ENCODE peak calls at places on chromosomes 13 and 19, in nine cellular contexts. One of them, this sample, is unnamed.

GRCh38 chr13:71879129-71879535 is 12.1 kb upstream of the DACH1 start:
- DNase-seq in cardiac muscle cell: peak; percentile 63
- DNase-seq in CD8-positive, alpha-beta T cell: no peak
- DNase-seq in adrenal gland: no peak
- DNase-seq in neural crest cell: no peak
- DNase-seq in keratinocyte: no peak
- DNase-seq in body of pancreas: peak; percentile 20
- DNase-seq in GM23338: peak; percentile 81
- DNase-seq in cardiac fibroblast: peak; percentile 58
- DNase-seq in this sample: no peak

GRCh38 chr19:7968796-7969559 is 25.5 kb upstream of the TIMM44 start:
- DNase-seq in keratinocyte: no peak
- DNase-seq in cardiac fibroblast: no peak
- DNase-seq in CD8-positive, alpha-beta T cell: no peak
- DNase-seq in neural crest cell: no peak
- DNase-seq in adrenal gland: no peak
- DNase-seq in body of pancreas: no peak
- DNase-seq in GM23338: no peak
- DNase-seq in cardiac muscle cell: no peak
- DNase-seq in this sample: no peak

GRCh38 chr13:23020246-23020843 is 160.4 kb upstream of the SGCG start:
- DNase-seq in GM23338: peak; percentile 71
- DNase-seq in adrenal gland: peak; percentile 52
- DNase-seq in cardiac fibroblast: peak; percentile 68
- DNase-seq in neural crest cell: peak; percentile 17
- DNase-seq in cardiac muscle cell: peak; percentile 74
- DNase-seq in keratinocyte: no peak
- DNase-seq in CD8-positive, alpha-beta T cell: no peak
- DNase-seq in body of pancreas: peak; percentile 45
- DNase-seq in this sample: no peak

GRCh38 chr13:109700176-109700575 is 86.2 kb downstream of the IRS2 start:
- DNase-seq in neural crest cell: no peak
- DNase-seq in CD8-positive, alpha-beta T cell: no peak
- DNase-seq in cardiac fibroblast: peak; percentile 67
- DNase-seq in GM23338: no peak
- DNase-seq in adrenal gland: peak; percentile 61
- DNase-seq in keratinocyte: peak; percentile 2
- DNase-seq in body of pancreas: peak; percentile 28
- DNase-seq in cardiac muscle cell: peak; percentile 95
- DNase-seq in this sample: no peak

GRCh38 chr13:37306778-37307544 is 201.5 kb upstream of the CSNK1A1L start:
- DNase-seq in GM23338: no peak
- DNase-seq in cardiac fibroblast: peak; percentile 98
- DNase-seq in neural crest cell: no peak
- DNase-seq in adrenal gland: no peak
- DNase-seq in body of pancreas: no peak
- DNase-seq in cardiac muscle cell: peak; percentile 90
- DNase-seq in CD8-positive, alpha-beta T cell: no peak
- DNase-seq in keratinocyte: peak; percentile 77
- DNase-seq in this sample: no peak

GRCh38 chr19:38932425-38933179 is 1.9 kb downstream of the MRPS12 start:
- DNase-seq in body of pancreas: no peak
- DNase-seq in keratinocyte: no peak
- DNase-seq in cardiac muscle cell: peak; percentile 61
- DNase-seq in cardiac fibroblast: peak; percentile 64
- DNase-seq in neural crest cell: peak; percentile 45
- DNase-seq in GM23338: peak; percentile 80
- DNase-seq in CD8-positive, alpha-beta T cell: peak; percentile 17
- DNase-seq in adrenal gland: no peak
- DNase-seq in this sample: no peak

GRCh38 chr13:101523732-101524131 is 71.3 kb downstream of the ITGBL1 start:
- DNase-seq in adrenal gland: no peak
- DNase-seq in keratinocyte: no peak
- DNase-seq in GM23338: no peak
- DNase-seq in cardiac fibroblast: peak; percentile 88
- DNase-seq in neural crest cell: no peak
- DNase-seq in cardiac muscle cell: peak; percentile 24
- DNase-seq in CD8-positive, alpha-beta T cell: no peak
- DNase-seq in body of pancreas: no peak
- DNase-seq in this sample: no peak

GRCh38 chr19:41416194-41416674 is 10.9 kb downstream of the B3GNT8 start:
- DNase-seq in adrenal gland: no peak
- DNase-seq in cardiac fibroblast: no peak
- DNase-seq in neural crest cell: no peak
- DNase-seq in keratinocyte: no peak
- DNase-seq in body of pancreas: no peak
- DNase-seq in CD8-positive, alpha-beta T cell: no peak
- DNase-seq in GM23338: no peak
- DNase-seq in cardiac muscle cell: no peak
- DNase-seq in this sample: no peak

GRCh38 chr19:920051-920857 is 3.1 kb downstream of the KISS1R start:
- DNase-seq in keratinocyte: no peak
- DNase-seq in neural crest cell: no peak
- DNase-seq in CD8-positive, alpha-beta T cell: peak; percentile 58
- DNase-seq in adrenal gland: no peak
- DNase-seq in GM23338: peak; percentile 65
- DNase-seq in body of pancreas: peak; percentile 55
- DNase-seq in cardiac muscle cell: peak; percentile 53
- DNase-seq in cardiac fibroblast: no peak
- DNase-seq in this sample: no peak

GRCh38 chr13:59914556-59914955 is 249.2 kb downstream of the DIAPH3 start:
- DNase-seq in body of pancreas: no peak
- DNase-seq in CD8-positive, alpha-beta T cell: no peak
- DNase-seq in neural crest cell: no peak
- DNase-seq in cardiac fibroblast: peak; percentile 74
- DNase-seq in keratinocyte: no peak
- DNase-seq in adrenal gland: no peak
- DNase-seq in GM23338: no peak
- DNase-seq in cardiac muscle cell: peak; percentile 2
- DNase-seq in this sample: no peak

GRCh38 chr19:39676004-39676403 is 20.3 kb downstream of the LGALS16 start:
- DNase-seq in GM23338: no peak
- DNase-seq in cardiac fibroblast: peak; percentile 5
- DNase-seq in adrenal gland: no peak
- DNase-seq in keratinocyte: no peak
- DNase-seq in neural crest cell: no peak
- DNase-seq in body of pancreas: no peak
- DNase-seq in cardiac muscle cell: no peak
- DNase-seq in CD8-positive, alpha-beta T cell: no peak
- DNase-seq in this sample: no peak

GRCh38 chr13:40221460-40222201 is 444.8 kb downstream of the FOXO1 start:
- DNase-seq in keratinocyte: no peak
- DNase-seq in cardiac muscle cell: peak; percentile 90
- DNase-seq in body of pancreas: peak; percentile 43
- DNase-seq in CD8-positive, alpha-beta T cell: peak; percentile 8
- DNase-seq in cardiac fibroblast: peak; percentile 77
- DNase-seq in adrenal gland: no peak
- DNase-seq in neural crest cell: no peak
- DNase-seq in GM23338: no peak
- DNase-seq in this sample: no peak

GRCh38 chr19:5501907-5502306 is 46.7 kb downstream of the ZNRF4 start:
- DNase-seq in cardiac muscle cell: no peak
- DNase-seq in adrenal gland: no peak
- DNase-seq in GM23338: no peak
- DNase-seq in neural crest cell: no peak
- DNase-seq in cardiac fibroblast: no peak
- DNase-seq in body of pancreas: no peak
- DNase-seq in CD8-positive, alpha-beta T cell: no peak
- DNase-seq in keratinocyte: no peak
- DNase-seq in this sample: no peak

GRCh38 chr19:5507056-5507624 is 51.9 kb downstream of the ZNRF4 start:
- DNase-seq in cardiac muscle cell: no peak
- DNase-seq in keratinocyte: no peak
- DNase-seq in GM23338: no peak
- DNase-seq in neural crest cell: no peak
- DNase-seq in cardiac fibroblast: no peak
- DNase-seq in adrenal gland: no peak
- DNase-seq in body of pancreas: no peak
- DNase-seq in CD8-positive, alpha-beta T cell: no peak
- DNase-seq in this sample: no peak

GRCh38 chr19:5498817-5499535 is 43.8 kb downstream of the ZNRF4 start:
- DNase-seq in adrenal gland: no peak
- DNase-seq in body of pancreas: no peak
- DNase-seq in cardiac fibroblast: no peak
- DNase-seq in keratinocyte: no peak
- DNase-seq in CD8-positive, alpha-beta T cell: no peak
- DNase-seq in GM23338: peak; percentile 87
- DNase-seq in neural crest cell: peak; percentile 22
- DNase-seq in cardiac muscle cell: no peak
- DNase-seq in this sample: no peak

GRCh38 chr19:5504115-5504514 is 48.9 kb downstream of the ZNRF4 start:
- DNase-seq in neural crest cell: no peak
- DNase-seq in cardiac fibroblast: no peak
- DNase-seq in body of pancreas: no peak
- DNase-seq in CD8-positive, alpha-beta T cell: no peak
- DNase-seq in adrenal gland: no peak
- DNase-seq in GM23338: peak; percentile 56
- DNase-seq in cardiac muscle cell: no peak
- DNase-seq in keratinocyte: no peak
- DNase-seq in this sample: no peak

DNA sequence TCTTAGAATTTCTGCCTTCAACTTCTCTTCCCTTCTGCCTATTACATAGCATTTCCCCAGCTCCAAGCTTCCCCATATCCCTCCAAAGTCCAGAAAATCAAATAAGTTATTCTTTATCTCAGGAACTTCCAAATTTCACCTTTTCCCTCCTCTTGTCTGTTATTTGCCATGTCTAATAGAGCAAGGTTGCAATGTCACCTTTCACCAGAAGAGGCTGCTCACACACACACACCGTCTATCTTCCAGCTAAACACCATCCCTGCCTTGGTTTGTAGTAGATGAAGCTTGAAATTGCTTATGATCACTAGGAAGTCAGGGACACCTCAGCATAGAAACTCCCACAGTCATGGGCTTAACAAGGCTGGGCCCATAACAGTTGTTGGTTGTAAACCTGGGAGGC is 48.4 kb downstream of the ZNRF4 start:
- DNase-seq in GM23338: no peak
- DNase-seq in body of pancreas: no peak
- DNase-seq in adrenal gland: no peak
- DNase-seq in neural crest cell: no peak
- DNase-seq in keratinocyte: no peak
- DNase-seq in cardiac fibroblast: no peak
- DNase-seq in cardiac muscle cell: no peak
- DNase-seq in CD8-positive, alpha-beta T cell: no peak
- DNase-seq in this sample: no peak
- TF ChIP-seq CTCF in GM23338: peak; percentile 45
- TF ChIP-seq CTCF in body of pancreas: no peak
- TF ChIP-seq CTCF in adrenal gland: no peak
- TF ChIP-seq CTCF in neural crest cell: no peak
- TF ChIP-seq CTCF in keratinocyte: peak; percentile 35
- TF ChIP-seq CTCF in cardiac fibroblast: peak; percentile 19
- TF ChIP-seq CTCF in cardiac muscle cell: no peak
- TF ChIP-seq CTCF in CD8-positive, alpha-beta T cell: no peak
- TF ChIP-seq CTCF in this sample: no peak

DNA sequence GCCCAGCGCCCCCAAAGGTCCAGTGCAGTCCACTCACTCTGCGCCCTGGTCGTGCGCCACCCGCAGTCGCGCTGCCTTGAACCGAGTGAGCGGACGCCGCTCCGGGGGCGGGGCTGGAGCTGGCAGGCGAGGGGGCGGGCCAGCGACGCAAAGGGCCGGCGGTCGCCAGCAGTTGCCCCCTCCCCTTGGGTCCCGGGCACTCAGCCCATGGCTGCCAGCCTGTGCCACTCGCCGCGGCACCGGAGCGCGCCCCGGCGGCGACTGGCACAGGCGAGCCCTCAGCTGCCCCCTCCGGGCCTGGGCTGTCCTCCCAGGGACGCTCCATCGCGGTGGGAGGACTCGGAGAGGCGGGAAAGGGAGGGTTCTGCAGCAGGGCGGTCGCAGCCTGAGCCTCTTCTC is at the start of gene S1PR5:
- DNase-seq in CD8-positive, alpha-beta T cell: no peak
- DNase-seq in keratinocyte: no peak
- DNase-seq in cardiac fibroblast: no peak
- DNase-seq in GM23338: peak; percentile 68
- DNase-seq in neural crest cell: no peak
- DNase-seq in adrenal gland: no peak
- DNase-seq in cardiac muscle cell: no peak
- DNase-seq in body of pancreas: peak; percentile 64
- DNase-seq in this sample: no peak
- TF ChIP-seq CTCF in CD8-positive, alpha-beta T cell: no peak
- TF ChIP-seq CTCF in keratinocyte: peak; percentile 38
- TF ChIP-seq CTCF in cardiac fibroblast: no peak
- TF ChIP-seq CTCF in GM23338: peak; percentile 10
- TF ChIP-seq CTCF in neural crest cell: no peak
- TF ChIP-seq CTCF in adrenal gland: no peak
- TF ChIP-seq CTCF in cardiac muscle cell: no peak
- TF ChIP-seq CTCF in body of pancreas: no peak
- TF ChIP-seq CTCF in this sample: no peak

GRCh38 chr19:42857544-42857867 is 22.0 kb downstream of the PSG1 start:
- DNase-seq in body of pancreas: no peak
- DNase-seq in CD8-positive, alpha-beta T cell: no peak
- DNase-seq in neural crest cell: no peak
- DNase-seq in adrenal gland: no peak
- DNase-seq in cardiac fibroblast: no peak
- DNase-seq in cardiac muscle cell: no peak
- DNase-seq in keratinocyte: no peak
- DNase-seq in GM23338: no peak
- DNase-seq in this sample: no peak
- TF ChIP-seq CTCF in body of pancreas: no peak
- TF ChIP-seq CTCF in CD8-positive, alpha-beta T cell: peak; percentile 29
- TF ChIP-seq CTCF in neural crest cell: no peak
- TF ChIP-seq CTCF in adrenal gland: no peak
- TF ChIP-seq CTCF in cardiac fibroblast: no peak
- TF ChIP-seq CTCF in cardiac muscle cell: no peak
- TF ChIP-seq CTCF in keratinocyte: no peak
- TF ChIP-seq CTCF in GM23338: no peak
- TF ChIP-seq CTCF in this sample: peak; percentile 47

DNA sequence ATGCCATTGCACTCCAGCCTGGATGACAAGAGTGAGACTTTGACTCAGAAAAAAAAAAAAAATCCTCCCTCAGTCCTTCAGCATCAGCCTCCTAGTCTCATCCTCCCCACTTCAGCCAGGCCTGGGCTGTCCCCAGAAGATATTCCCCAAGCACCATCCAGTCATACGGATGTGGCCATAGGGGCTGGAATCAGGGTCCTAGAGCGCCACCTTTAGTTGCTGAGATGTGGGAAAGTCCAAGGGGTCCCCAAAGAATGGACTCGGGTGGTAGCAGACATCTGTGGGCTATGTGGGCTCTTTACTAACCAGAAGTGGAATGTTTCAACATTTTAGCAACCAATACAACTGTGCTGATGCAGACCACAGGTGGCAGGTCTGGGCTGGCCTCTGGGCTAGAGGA is 3.1 kb upstream of the TYROBP start:
- DNase-seq in cardiac fibroblast: no peak
- DNase-seq in GM23338: peak; percentile 71
- DNase-seq in body of pancreas: no peak
- DNase-seq in keratinocyte: no peak
- DNase-seq in neural crest cell: no peak
- DNase-seq in adrenal gland: no peak
- DNase-seq in cardiac muscle cell: no peak
- DNase-seq in CD8-positive, alpha-beta T cell: no peak
- DNase-seq in this sample: no peak
- TF ChIP-seq CTCF in cardiac fibroblast: no peak
- TF ChIP-seq CTCF in GM23338: peak; percentile 87
- TF ChIP-seq CTCF in body of pancreas: no peak
- TF ChIP-seq CTCF in keratinocyte: no peak
- TF ChIP-seq CTCF in neural crest cell: no peak
- TF ChIP-seq CTCF in adrenal gland: no peak
- TF ChIP-seq CTCF in cardiac muscle cell: no peak
- TF ChIP-seq CTCF in CD8-positive, alpha-beta T cell: no peak
- TF ChIP-seq CTCF in this sample: no peak

GRCh38 chr19:35959040-35959967 is 23.1 kb downstream of the LRFN3 start:
- DNase-seq in cardiac fibroblast: no peak
- DNase-seq in adrenal gland: no peak
- DNase-seq in body of pancreas: no peak
- DNase-seq in neural crest cell: no peak
- DNase-seq in keratinocyte: no peak
- DNase-seq in GM23338: peak; percentile 57
- DNase-seq in cardiac muscle cell: no peak
- DNase-seq in CD8-positive, alpha-beta T cell: peak; percentile 72
- DNase-seq in this sample: no peak
- TF ChIP-seq CTCF in cardiac fibroblast: no peak
- TF ChIP-seq CTCF in adrenal gland: no peak
- TF ChIP-seq CTCF in body of pancreas: no peak
- TF ChIP-seq CTCF in neural crest cell: peak; percentile 15
- TF ChIP-seq CTCF in keratinocyte: peak; percentile 51
- TF ChIP-seq CTCF in GM23338: peak; percentile 53
- TF ChIP-seq CTCF in cardiac muscle cell: peak; percentile 36
- TF ChIP-seq CTCF in CD8-positive, alpha-beta T cell: peak; percentile 77
- TF ChIP-seq CTCF in this sample: peak; percentile 29